ENCODE peak calls at places on chromosomes 11 and 22, in five cellular contexts. One of them, this sample, is unnamed.

GRCh38 chr11:36354221-36355003 is 58.3 kb downstream of the PRR5L start:
- DNase-seq in omental fat pad: no peak
- DNase-seq in AG04450: peak; percentile 47
- DNase-seq in neural progenitor cell: no peak
- DNase-seq in left ventricle myocardium inferior: no peak
- DNase-seq in this sample: no peak

GRCh38 chr11:17697175-17697949 is 22.0 kb upstream of the MYOD1 start:
- DNase-seq in omental fat pad: no peak
- DNase-seq in AG04450: no peak
- DNase-seq in neural progenitor cell: no peak
- DNase-seq in left ventricle myocardium inferior: no peak
- DNase-seq in this sample: no peak

GRCh38 chr11:32643526-32643925 is 59.9 kb downstream of the EIF3M start:
- DNase-seq in omental fat pad: no peak
- DNase-seq in AG04450: no peak
- DNase-seq in neural progenitor cell: no peak
- DNase-seq in left ventricle myocardium inferior: no peak
- DNase-seq in this sample: no peak

GRCh38 chr11:118048472-118049370 is 28.2 kb upstream of the TMPRSS4 start:
- DNase-seq in omental fat pad: no peak
- DNase-seq in AG04450: no peak
- DNase-seq in neural progenitor cell: no peak
- DNase-seq in left ventricle myocardium inferior: no peak
- DNase-seq in this sample: peak; percentile 48

GRCh38 chr11:75303544-75304224 is 47.8 kb downstream of the ARRB1 start:
- DNase-seq in omental fat pad: no peak
- DNase-seq in AG04450: no peak
- DNase-seq in neural progenitor cell: no peak
- DNase-seq in left ventricle myocardium inferior: no peak
- DNase-seq in this sample: no peak

GRCh38 chr11:77071671-77072605 is 5.2 kb downstream of the CAPN5 start:
- DNase-seq in omental fat pad: peak; percentile 14
- DNase-seq in AG04450: no peak
- DNase-seq in neural progenitor cell: no peak
- DNase-seq in left ventricle myocardium inferior: no peak
- DNase-seq in this sample: no peak

GRCh38 chr11:76577199-76577920 is 93.2 kb downstream of the LRRC32 start:
- DNase-seq in omental fat pad: no peak
- DNase-seq in AG04450: peak; percentile 21
- DNase-seq in neural progenitor cell: no peak
- DNase-seq in left ventricle myocardium inferior: peak; percentile 84
- DNase-seq in this sample: no peak

GRCh38 chr22:35728639-35729308 is 11.1 kb downstream of the APOL5 start:
- DNase-seq in omental fat pad: no peak
- DNase-seq in AG04450: no peak
- DNase-seq in neural progenitor cell: no peak
- DNase-seq in left ventricle myocardium inferior: no peak
- DNase-seq in this sample: no peak

GRCh38 chr22:48591286-48592065 is 1236.2 kb downstream of the BRD1 start:
- DNase-seq in omental fat pad: no peak
- DNase-seq in AG04450: no peak
- DNase-seq in neural progenitor cell: no peak
- DNase-seq in left ventricle myocardium inferior: no peak
- DNase-seq in this sample: no peak

GRCh38 chr11:46827995-46828394 is 18.1 kb downstream of the CKAP5 start:
- DNase-seq in omental fat pad: no peak
- DNase-seq in AG04450: no peak
- DNase-seq in neural progenitor cell: no peak
- DNase-seq in left ventricle myocardium inferior: no peak
- DNase-seq in this sample: no peak

DNA sequence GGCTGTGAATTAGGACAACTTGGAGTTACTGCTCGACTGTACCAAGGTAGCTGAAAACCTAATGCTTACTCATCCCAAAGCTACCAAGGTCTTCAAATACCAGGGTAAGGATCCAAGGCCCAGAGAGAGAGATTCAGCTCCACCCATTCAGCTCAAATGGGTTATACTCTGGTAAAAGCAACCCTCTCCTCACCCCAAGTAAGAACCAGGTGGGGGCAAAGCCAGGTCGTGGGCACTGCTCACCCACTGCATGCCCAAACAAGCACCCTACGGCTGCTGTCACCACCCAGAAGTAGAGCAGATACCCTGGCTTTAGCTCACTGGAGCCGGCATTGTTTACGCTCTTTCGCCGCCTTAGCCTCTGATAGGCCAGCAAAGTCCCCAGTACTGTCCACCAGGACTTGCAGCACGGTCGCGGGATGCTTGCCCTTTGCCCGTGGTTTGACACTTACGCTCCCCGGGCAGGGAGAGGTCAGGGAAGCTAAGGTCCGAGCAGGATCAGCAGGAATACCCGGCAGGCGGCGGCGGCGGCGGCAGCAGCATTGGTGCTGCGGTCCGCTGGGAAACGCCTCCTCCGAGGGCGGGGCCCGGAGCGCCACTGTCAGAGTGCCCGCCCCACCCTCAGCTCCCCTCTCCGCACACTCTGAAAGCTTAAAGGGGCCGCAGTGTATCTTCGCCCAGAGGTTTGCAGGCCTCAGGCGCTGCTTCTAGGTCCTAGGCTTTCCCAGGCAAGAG is 19.6 kb downstream of the CKAP5 start:
- DNase-seq in omental fat pad: peak; percentile 63
- DNase-seq in AG04450: peak; percentile 24
- DNase-seq in neural progenitor cell: peak; percentile 93
- DNase-seq in left ventricle myocardium inferior: peak; percentile 89
- DNase-seq in this sample: peak; percentile 96
- TF ChIP-seq CTCF in omental fat pad: no peak
- TF ChIP-seq CTCF in AG04450: peak; percentile 18
- TF ChIP-seq CTCF in neural progenitor cell: no peak
- TF ChIP-seq CTCF in left ventricle myocardium inferior: peak; percentile 43
- TF ChIP-seq CTCF in this sample: no peak

GRCh38 chr11:2097998-2098690 is 41.0 kb downstream of the IGF2 start:
- DNase-seq in omental fat pad: no peak
- DNase-seq in AG04450: no peak
- DNase-seq in neural progenitor cell: no peak
- DNase-seq in left ventricle myocardium inferior: no peak
- DNase-seq in this sample: no peak

GRCh38 chr11:2100361-2101170 is 38.6 kb downstream of the IGF2 start:
- DNase-seq in omental fat pad: no peak
- DNase-seq in AG04450: no peak
- DNase-seq in neural progenitor cell: no peak
- DNase-seq in left ventricle myocardium inferior: peak; percentile 65
- DNase-seq in this sample: no peak

GRCh38 chr11:2101171-2101675 is 38.0 kb downstream of the IGF2 start:
- DNase-seq in omental fat pad: no peak
- DNase-seq in AG04450: no peak
- DNase-seq in neural progenitor cell: no peak
- DNase-seq in left ventricle myocardium inferior: no peak
- DNase-seq in this sample: peak; percentile 65

GRCh38 chr11:2098691-2099522 is 40.3 kb downstream of the IGF2 start:
- DNase-seq in omental fat pad: no peak
- DNase-seq in AG04450: no peak
- DNase-seq in neural progenitor cell: no peak
- DNase-seq in left ventricle myocardium inferior: no peak
- DNase-seq in this sample: no peak

DNA sequence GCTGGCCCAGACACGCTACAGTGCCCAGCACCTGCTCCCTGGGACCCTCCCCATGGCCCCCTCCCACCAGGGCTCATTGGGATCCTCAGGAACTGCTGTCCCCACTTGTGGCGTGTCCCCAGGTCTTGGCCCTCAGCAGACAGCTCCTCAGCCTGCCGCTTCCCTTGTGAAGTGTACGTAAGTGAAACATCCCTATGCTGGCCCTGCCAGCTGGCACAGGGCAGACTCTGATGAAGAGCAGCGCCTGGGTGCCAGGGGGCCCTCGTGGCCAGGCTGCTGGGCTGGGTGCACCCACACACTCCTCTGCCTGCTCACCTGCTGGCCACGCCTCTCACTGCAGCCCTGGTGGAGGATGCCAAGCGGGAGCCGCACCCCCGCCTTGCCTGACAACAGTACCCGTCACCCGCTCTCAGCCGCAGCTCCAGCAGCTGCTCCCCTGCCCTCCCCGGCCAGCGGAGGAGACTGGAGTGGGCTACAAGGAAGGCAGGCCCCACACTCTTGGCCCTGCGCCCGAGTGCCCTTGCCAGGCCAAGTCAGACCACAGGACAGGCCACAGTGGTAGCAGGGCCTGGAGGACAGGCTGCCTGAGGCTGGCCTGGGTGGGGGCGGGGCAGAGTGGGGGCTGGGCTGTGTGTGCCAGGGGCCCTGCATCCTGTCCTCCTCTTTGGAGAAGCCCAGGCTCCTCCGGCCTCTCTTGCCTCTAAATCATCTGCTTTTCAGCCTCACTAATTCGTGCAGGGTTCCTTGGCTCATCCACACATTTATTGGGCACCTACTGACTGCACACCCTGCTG is 39.5 kb downstream of the IGF2 start:
- DNase-seq in omental fat pad: no peak
- DNase-seq in AG04450: no peak
- DNase-seq in neural progenitor cell: no peak
- DNase-seq in left ventricle myocardium inferior: no peak
- DNase-seq in this sample: peak; percentile 52
- TF ChIP-seq CTCF in omental fat pad: no peak
- TF ChIP-seq CTCF in AG04450: no peak
- TF ChIP-seq CTCF in neural progenitor cell: no peak
- TF ChIP-seq CTCF in left ventricle myocardium inferior: peak; percentile 13
- TF ChIP-seq CTCF in this sample: no peak

DNA sequence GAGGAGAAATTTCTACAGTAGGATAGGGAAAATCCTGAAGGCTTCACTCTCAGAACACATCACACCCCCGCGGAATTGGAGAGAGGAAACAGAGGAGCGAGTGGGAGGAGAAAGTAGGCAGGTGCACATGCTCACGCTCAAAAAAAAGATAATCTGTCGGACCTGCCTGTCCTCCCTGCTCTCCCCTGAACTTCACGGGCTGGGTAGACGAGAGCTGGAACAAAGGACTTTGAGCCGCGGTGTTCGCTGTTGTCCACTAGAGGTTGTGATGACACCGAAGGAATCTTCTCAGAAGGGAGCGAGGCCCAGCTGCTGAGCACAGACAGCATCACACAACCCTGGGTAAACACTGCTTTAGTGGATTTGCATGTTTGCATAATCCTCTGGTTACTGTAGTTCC is 5.0 kb downstream of the SEZ6L start:
- DNase-seq in omental fat pad: no peak
- DNase-seq in AG04450: no peak
- DNase-seq in neural progenitor cell: peak; percentile 74
- DNase-seq in left ventricle myocardium inferior: no peak
- DNase-seq in this sample: no peak
- TF ChIP-seq CTCF in omental fat pad: no peak
- TF ChIP-seq CTCF in AG04450: no peak
- TF ChIP-seq CTCF in neural progenitor cell: peak; percentile 56
- TF ChIP-seq CTCF in left ventricle myocardium inferior: no peak
- TF ChIP-seq CTCF in this sample: no peak

DNA sequence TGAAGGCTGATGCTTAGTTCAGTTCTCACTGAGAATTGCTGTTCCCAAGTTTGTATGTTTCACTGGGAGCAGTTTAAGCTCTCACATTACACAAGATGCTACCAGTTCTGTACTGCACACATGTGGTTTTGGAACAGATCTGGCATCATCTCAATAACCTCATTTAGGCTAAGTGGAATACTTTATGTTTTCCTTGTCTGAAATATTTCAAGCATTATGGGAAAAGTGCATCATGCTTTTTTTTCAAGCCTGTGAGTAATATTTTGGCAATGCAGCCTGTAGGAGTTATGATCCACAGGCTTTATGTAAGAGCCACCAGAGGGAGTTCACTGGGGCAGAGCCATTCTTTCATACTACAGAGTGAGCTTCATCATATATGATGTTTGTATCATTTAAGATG is 141.5 kb downstream of the OR4C45 start:
- DNase-seq in omental fat pad: no peak
- DNase-seq in AG04450: no peak
- DNase-seq in neural progenitor cell: no peak
- DNase-seq in left ventricle myocardium inferior: no peak
- DNase-seq in this sample: no peak
- TF ChIP-seq CTCF in omental fat pad: no peak
- TF ChIP-seq CTCF in AG04450: no peak
- TF ChIP-seq CTCF in neural progenitor cell: no peak
- TF ChIP-seq CTCF in left ventricle myocardium inferior: peak; percentile 59
- TF ChIP-seq CTCF in this sample: no peak

GRCh38 chr11:125887373-125888324 is at the start of gene HYLS1:
- DNase-seq in omental fat pad: peak; percentile 66
- DNase-seq in AG04450: peak; percentile 92
- DNase-seq in neural progenitor cell: peak; percentile 90
- DNase-seq in left ventricle myocardium inferior: peak; percentile 95
- DNase-seq in this sample: peak; percentile 93
- TF ChIP-seq CTCF in omental fat pad: no peak
- TF ChIP-seq CTCF in AG04450: peak; percentile 25
- TF ChIP-seq CTCF in neural progenitor cell: peak; percentile 26
- TF ChIP-seq CTCF in left ventricle myocardium inferior: peak; percentile 59
- TF ChIP-seq CTCF in this sample: no peak

GRCh38 chr11:66686801-66687750 is 9.4 kb upstream of the RBM4B start:
- DNase-seq in omental fat pad: no peak
- DNase-seq in AG04450: no peak
- DNase-seq in neural progenitor cell: no peak
- DNase-seq in left ventricle myocardium inferior: no peak
- DNase-seq in this sample: peak; percentile 54
- TF ChIP-seq CTCF in omental fat pad: no peak
- TF ChIP-seq CTCF in AG04450: no peak
- TF ChIP-seq CTCF in neural progenitor cell: no peak
- TF ChIP-seq CTCF in left ventricle myocardium inferior: no peak
- TF ChIP-seq CTCF in this sample: no peak

GRCh38 chr22:44347549-44347948 is 34.8 kb upstream of the SHISAL1 start:
- DNase-seq in omental fat pad: no peak
- DNase-seq in AG04450: no peak
- DNase-seq in neural progenitor cell: no peak
- DNase-seq in left ventricle myocardium inferior: no peak
- DNase-seq in this sample: no peak

GRCh38 chr22:44347098-44347497 is 34.3 kb upstream of the SHISAL1 start:
- DNase-seq in omental fat pad: no peak
- DNase-seq in AG04450: no peak
- DNase-seq in neural progenitor cell: no peak
- DNase-seq in left ventricle myocardium inferior: no peak
- DNase-seq in this sample: no peak

GRCh38 chr22:44351685-44352377 is 39.1 kb upstream of the SHISAL1 start:
- DNase-seq in omental fat pad: peak; percentile 42
- DNase-seq in AG04450: peak; percentile 86
- DNase-seq in neural progenitor cell: peak; percentile 48
- DNase-seq in left ventricle myocardium inferior: no peak
- DNase-seq in this sample: no peak

GRCh38 chr22:44351037-44351436 is 38.3 kb upstream of the SHISAL1 start:
- DNase-seq in omental fat pad: no peak
- DNase-seq in AG04450: no peak
- DNase-seq in neural progenitor cell: no peak
- DNase-seq in left ventricle myocardium inferior: no peak
- DNase-seq in this sample: no peak

GRCh38 chr22:44348963-44349950 is 36.5 kb upstream of the SHISAL1 start:
- DNase-seq in omental fat pad: no peak
- DNase-seq in AG04450: no peak
- DNase-seq in neural progenitor cell: no peak
- DNase-seq in left ventricle myocardium inferior: no peak
- DNase-seq in this sample: no peak
- TF ChIP-seq CTCF in omental fat pad: no peak
- TF ChIP-seq CTCF in AG04450: peak; percentile 23
- TF ChIP-seq CTCF in neural progenitor cell: no peak
- TF ChIP-seq CTCF in left ventricle myocardium inferior: no peak
- TF ChIP-seq CTCF in this sample: no peak

DNA sequence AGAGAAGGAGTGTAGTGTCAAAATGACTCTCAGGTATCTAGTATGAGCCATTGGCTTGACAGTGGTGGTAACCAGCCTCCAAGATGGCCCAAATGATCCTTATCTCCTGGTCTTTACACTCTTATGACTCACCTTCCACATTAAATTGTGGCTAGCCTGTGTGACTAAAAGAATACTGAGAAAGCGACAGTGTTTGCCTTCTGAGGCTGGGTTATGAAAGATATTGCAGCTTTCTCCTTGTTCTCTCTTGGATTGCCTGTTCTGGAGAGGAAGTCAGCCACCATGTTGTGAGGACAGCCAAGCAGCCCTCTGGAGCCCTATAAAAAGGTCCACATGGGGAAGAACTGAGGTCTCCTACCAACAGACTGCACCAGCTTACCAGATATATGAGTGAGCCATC is 15.8 kb downstream of the C11orf71 start:
- DNase-seq in omental fat pad: no peak
- DNase-seq in AG04450: no peak
- DNase-seq in neural progenitor cell: no peak
- DNase-seq in left ventricle myocardium inferior: no peak
- DNase-seq in this sample: no peak
- TF ChIP-seq CTCF in omental fat pad: no peak
- TF ChIP-seq CTCF in AG04450: no peak
- TF ChIP-seq CTCF in neural progenitor cell: no peak
- TF ChIP-seq CTCF in left ventricle myocardium inferior: no peak
- TF ChIP-seq CTCF in this sample: no peak